ENCODE peak calls at places on chromosomes 16 and 17, in eight cellular contexts. W is RWPE1, V is kidney epithelial cell, R is pancreas, C is GM12864, O is epithelial cell of esophagus, U is choroid plexus epithelial cell, F is GF-D8. B is an unnamed sample.

GRCh38 chr16:14371778-14372431 is 258.2 kb downstream of the PARN start:
- DNase-seq in W (no peak), V (no peak), R (no peak), C (no peak), O (no peak), U (no peak), F (no peak), B (no peak)

GRCh38 chr17:29060475-29060874 is 17.5 kb downstream of the PIPOX start:
- DNase-seq in W (no peak), V (no peak), R (no peak), C (no peak), O (no peak), U (no peak), F (no peak), B (no peak)

GRCh38 chr17:32495347-32496253 is 8.8 kb downstream of the CDK5R1 start:
- DNase-seq in W (no peak), V (no peak), R (no peak), C (no peak), O (no peak), U (peak; percentile 63), F (no peak), B (no peak)

GRCh38 chr17:73069164-73069774 is 23.2 kb downstream of the SLC39A11 start:
- DNase-seq in W (no peak), V (no peak), R (no peak), C (no peak), O (no peak), U (no peak), F (no peak), B (no peak)

GRCh38 chr17:67441052-67441738 is 64.1 kb downstream of the PITPNC1 start:
- DNase-seq in W (peak; percentile 8), V (no peak), R (no peak), C (no peak), O (peak; percentile 70), U (peak; percentile 23), F (peak; percentile 13), B (peak; percentile 84)

GRCh38 chr17:53058031-53058430 is 764.7 kb upstream of the KIF2B start:
- DNase-seq in W (no peak), V (peak; percentile 61), R (no peak), C (no peak), O (peak; percentile 19), U (peak; percentile 1), F (no peak), B (peak; percentile 81)

GRCh38 chr16:73068546-73069401 is 20.8 kb upstream of the ZFHX3 start:
- DNase-seq in W (no peak), V (peak; percentile 98), R (peak; percentile 26), C (no peak), O (peak; percentile 98), U (peak; percentile 98), F (no peak), B (peak; percentile 85)

GRCh38 chr17:1486802-1487695 is 5.4 kb downstream of the MYO1C start:
- DNase-seq in W (peak; percentile 78), V (no peak), R (peak; percentile 55), C (peak; percentile 43), O (peak; percentile 82), U (peak; percentile 40), F (no peak), B (peak; percentile 80)

GRCh38 chr17:7881655-7882054 is 6.9 kb upstream of the CHD3 start:
- DNase-seq in W (no peak), V (no peak), R (no peak), C (no peak), O (no peak), U (peak; percentile 24), F (no peak), B (no peak)

GRCh38 chr16:80014241-80014939 is 413.9 kb upstream of the MAF start:
- DNase-seq in W (no peak), V (no peak), R (no peak), C (no peak), O (peak; percentile 28), U (no peak), F (no peak), B (no peak)

GRCh38 chr16:9929836-9930235 is 252.4 kb downstream of the GRIN2A start:
- DNase-seq in W (no peak), V (no peak), R (no peak), C (no peak), O (no peak), U (no peak), F (no peak), B (no peak)

GRCh38 chr16:48963901-48964615 is 317.6 kb downstream of the CBLN1 start:
- DNase-seq in W (peak; percentile 86), V (peak; percentile 89), R (no peak), C (no peak), O (peak; percentile 80), U (peak; percentile 15), F (no peak), B (peak; percentile 74)

GRCh38 chr17:57434361-57434760 is 178.0 kb downstream of the MSI2 start:
- DNase-seq in W (no peak), V (no peak), R (no peak), C (no peak), O (no peak), U (no peak), F (no peak), B (no peak)

GRCh38 chr17:4579678-4580077 is 4.7 kb upstream of the SMTNL2 start:
- DNase-seq in W (no peak), V (no peak), R (no peak), C (no peak), O (peak; percentile 75), U (no peak), F (no peak), B (no peak)

GRCh38 chr17:8941980-8942617 is 23.4 kb downstream of the PIK3R5 start:
- DNase-seq in W (no peak), V (no peak), R (no peak), C (no peak), O (no peak), U (no peak), F (no peak), B (no peak)

GRCh38 chr16:89505204-89506112 is 2.7 kb upstream of the SPG7 start:
- DNase-seq in W (peak; percentile 84), V (peak; percentile 63), R (peak; percentile 75), C (peak; percentile 94), O (peak; percentile 85), U (peak; percentile 92), F (peak; percentile 96), B (peak; percentile 94)

GRCh38 chr17:21125862-21126261 is 902 bp upstream of the DHRS7B start:
- DNase-seq in W (no peak), V (no peak), R (no peak), C (no peak), O (no peak), U (no peak), F (peak; percentile 56), B (no peak)

GRCh38 chr16:75292691-75293090 is 41.3 kb upstream of the BCAR1 start:
- DNase-seq in W (no peak), V (no peak), R (no peak), C (no peak), O (peak; percentile 33), U (no peak), F (no peak), B (no peak)

GRCh38 chr16:21646721-21647561 is 5.5 kb downstream of the IGSF6 start:
- DNase-seq in W (no peak), V (no peak), R (no peak), C (peak; percentile 95), O (peak; percentile 57), U (no peak), F (no peak), B (peak; percentile 12)

GRCh38 chr16:69423189-69423588 is 1.2 kb upstream of the CYB5B start:
- DNase-seq in W (no peak), V (no peak), R (no peak), C (no peak), O (no peak), U (no peak), F (no peak), B (no peak)

GRCh38 chr17:71482625-71483024 is 638.2 kb upstream of the SOX9 start:
- DNase-seq in W (no peak), V (no peak), R (no peak), C (no peak), O (no peak), U (peak; percentile 49), F (no peak), B (no peak)

B was measured in Caki2.